ENCODE peak calls at places on chromosomes 12 and 14, in five cellular contexts. J is lower lobe of right lung, G is left ventricle myocardium inferior, D is stomach, W is HCT116. E is an unnamed sample.

GRCh38 chr12:62214847-62215246 is 45.4 kb upstream of the USP15 start:
- DNase-seq in J (no peak), G (no peak), D (no peak), W (no peak), E (no peak)

GRCh38 chr12:120292661-120293531 is at the start of gene RNU4-1:
- DNase-seq in J (peak; percentile 55), G (peak; percentile 45), D (peak; percentile 78), W (peak; percentile 99), E (peak; percentile 86)

GRCh38 chr12:54593135-54593534 is 4.7 kb upstream of the PPP1R1A start:
- DNase-seq in J (no peak), G (no peak), D (no peak), W (no peak), E (no peak)

GRCh38 chr14:99619873-99620834 is 16.1 kb upstream of the CCDC85C start:
- DNase-seq in J (no peak), G (no peak), D (no peak), W (no peak), E (no peak)

GRCh38 chr12:75706786-75707605 is 195.6 kb upstream of the KRR1 start:
- DNase-seq in J (no peak), G (no peak), D (no peak), W (no peak), E (no peak)

GRCh38 chr14:59925797-59926196 is 5.9 kb downstream of the LRRC9 start:
- DNase-seq in J (no peak), G (no peak), D (no peak), W (no peak), E (no peak)

GRCh38 chr12:27981874-27982273 is 9.3 kb upstream of the PTHLH start:
- DNase-seq in J (no peak), G (no peak), D (no peak), W (no peak), E (no peak)

GRCh38 chr12:84131076-84131475 is 781.5 kb downstream of the SLC6A15 start:
- DNase-seq in J (no peak), G (no peak), D (no peak), W (no peak), E (no peak)

GRCh38 chr12:68227356-68227755 is 1.7 kb upstream of the IL26 start:
- DNase-seq in J (no peak), G (no peak), D (no peak), W (no peak), E (no peak)

GRCh38 chr12:41846718-41847117 is 298.0 kb downstream of the GXYLT1 start:
- DNase-seq in J (no peak), G (no peak), D (no peak), W (no peak), E (no peak)

GRCh38 chr12:120849765-120850164 is 54.4 kb downstream of the SPPL3 start:
- DNase-seq in J (no peak), G (no peak), D (no peak), W (no peak), E (peak; percentile 25)

GRCh38 chr14:58944226-58944769 is 244.2 kb upstream of the DAAM1 start:
- DNase-seq in J (no peak), G (no peak), D (no peak), W (no peak), E (peak; percentile 87)

GRCh38 chr12:15778126-15778525 is 11.1 kb downstream of the EPS8 start:
- DNase-seq in J (no peak), G (no peak), D (no peak), W (no peak), E (no peak)

GRCh38 chr12:2243275-2243674 is 190.5 kb downstream of the CACNA1C start:
- DNase-seq in J (no peak), G (no peak), D (no peak), W (no peak), E (no peak)

GRCh38 chr12:8844665-8845064 is 22.2 kb downstream of the A2ML1 start:
- DNase-seq in J (no peak), G (peak; percentile 74), D (peak; percentile 57), W (no peak), E (peak; percentile 71)

GRCh38 chr14:22010532-22011242 is 337.1 kb upstream of the OR4E1 start:
- DNase-seq in J (no peak), G (no peak), D (no peak), W (no peak), E (no peak)

GRCh38 chr12:65823481-65824313 is 586 bp upstream of the HMGA2 start:
- DNase-seq in J (peak; percentile 46), G (no peak), D (peak; percentile 70), W (peak; percentile 74), E (peak; percentile 38)

GRCh38 chr14:56581041-56581727 is 1.6 kb downstream of the TMEM260 start:
- DNase-seq in J (no peak), G (no peak), D (no peak), W (no peak), E (no peak)

GRCh38 chr14:101027966-101028365 is 124.4 kb upstream of the RTL1 start:
- DNase-seq in J (no peak), G (no peak), D (no peak), W (no peak), E (no peak)

GRCh38 chr12:5960783-5961182 is 15.7 kb upstream of the ANO2 start:
- DNase-seq in J (no peak), G (no peak), D (no peak), W (no peak), E (no peak)

GRCh38 chr14:89827260-89827659 is 127.3 kb downstream of the EFCAB11 start:
- DNase-seq in J (no peak), G (no peak), D (no peak), W (no peak), E (no peak)

GRCh38 chr12:101875112-101875961 is 2.0 kb upstream of the DRAM1 start:
- DNase-seq in J (no peak), G (no peak), D (no peak), W (no peak), E (no peak)

GRCh38 chr12:44875417-44875953 is 630 bp downstream of the NELL2 start:
- DNase-seq in J (no peak), G (no peak), D (no peak), W (no peak), E (peak; percentile 6)

GRCh38 chr14:99524804-99525698 is 43.8 kb downstream of the CCNK start:
- DNase-seq in J (no peak), G (peak; percentile 13), D (peak; percentile 60), W (no peak), E (no peak)

GRCh38 chr14:60151715-60152114 is 13.5 kb downstream of the DHRS7 start:
- DNase-seq in J (peak; percentile 86), G (peak; percentile 62), D (peak; percentile 59), W (no peak), E (peak; percentile 38)

GRCh38 chr12:22117551-22117950 is 71.5 kb downstream of the CMAS start:
- DNase-seq in J (no peak), G (no peak), D (no peak), W (no peak), E (no peak)

GRCh38 chr12:32836710-32837109 is 59.9 kb downstream of the PKP2 start:
- DNase-seq in J (no peak), G (no peak), D (no peak), W (no peak), E (no peak)

GRCh38 chr12:32837974-32838373 is 58.6 kb downstream of the PKP2 start:
- DNase-seq in J (no peak), G (no peak), D (no peak), W (no peak), E (no peak)

GRCh38 chr12:32828552-32828951 is 68.0 kb downstream of the PKP2 start:
- DNase-seq in J (no peak), G (no peak), D (no peak), W (no peak), E (no peak)

GRCh38 chr12:32839828-32840227 is 56.7 kb downstream of the PKP2 start:
- DNase-seq in J (no peak), G (no peak), D (no peak), W (no peak), E (no peak)

DNA sequence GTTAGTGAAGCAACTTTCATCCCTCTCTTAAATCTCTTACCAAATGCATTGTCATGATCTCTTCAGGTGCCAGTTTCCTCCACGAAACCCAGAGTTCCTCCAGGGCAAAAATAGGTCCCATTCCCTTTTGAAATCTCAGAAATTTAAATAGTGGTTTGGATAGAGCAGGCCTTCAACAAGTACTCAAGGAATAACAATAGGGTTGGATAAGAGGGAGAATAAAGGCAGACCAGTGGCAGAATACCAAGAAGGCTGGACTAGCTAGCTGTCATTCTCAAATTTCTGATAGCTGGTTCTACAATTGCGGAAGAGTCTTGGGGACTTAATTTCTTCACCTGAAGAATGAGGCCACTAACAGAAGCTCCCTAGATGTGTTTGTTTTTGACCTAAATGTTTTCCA is 62.5 kb downstream of the PKP2 start:
- DNase-seq in J (no peak), G (no peak), D (no peak), W (no peak), E (no peak)
- H3K4me1 ChIP-seq in J (no peaks in the 10 kb centered on the region), G (peaks cover 34% of the 10 kb centered on the region), D (peaks cover 22% of the 10 kb centered on the region), W (peaks cover 10% of the 10 kb centered on the region), E (no peaks in the 10 kb centered on the region)

DNA sequence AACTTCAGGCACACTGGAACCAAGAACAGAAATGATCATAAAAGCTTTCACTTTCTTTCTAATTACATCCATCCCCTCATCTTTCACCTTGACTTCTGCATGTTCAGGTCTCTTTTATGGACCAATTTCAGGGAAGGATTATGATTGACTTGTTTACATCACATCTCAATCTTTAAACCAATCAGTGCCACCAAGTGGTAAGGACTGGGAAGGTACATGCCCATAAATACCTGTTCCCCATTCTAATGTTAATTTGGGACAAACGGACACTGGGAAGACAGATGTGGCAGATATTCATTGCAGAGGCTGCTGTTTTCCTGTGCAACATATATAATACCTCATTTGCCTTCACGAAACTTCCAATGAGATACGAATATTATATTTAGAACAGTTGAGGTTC is 978.1 kb downstream of the GALC start:
- DNase-seq in J (no peak), G (no peak), D (no peak), W (no peak), E (no peak)
- TF ChIP-seq CTCF in J (no peak), G (no peak), D (no peak), W (no peak), E (peak; percentile 18)

DNA sequence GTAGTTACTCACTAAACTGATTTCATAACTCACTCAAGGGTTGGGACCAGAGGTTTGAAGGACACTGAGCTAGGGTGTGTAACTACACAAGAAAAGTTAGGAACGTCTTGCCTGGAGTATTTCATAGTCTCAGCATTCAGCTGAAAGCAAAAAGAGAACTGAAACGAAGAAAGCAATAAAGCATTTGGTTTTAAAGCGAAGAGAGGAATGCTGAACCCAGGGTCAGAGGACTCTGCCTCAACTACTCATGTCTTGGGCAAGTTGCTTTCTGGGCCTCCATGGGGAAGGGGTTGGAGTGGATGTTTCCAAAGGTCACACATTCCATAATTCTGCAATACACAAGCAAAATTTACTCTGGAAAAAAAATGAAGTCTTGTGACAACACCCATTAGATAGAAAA is 1.4 kb downstream of the GNS start:
- DNase-seq in J (no peak), G (no peak), D (no peak), W (no peak), E (no peak)
- H3K9me3 ChIP-seq in J (no peaks in the 10 kb centered on the region), G (no peaks in the 10 kb centered on the region), D (no peaks in the 10 kb centered on the region), W (no peaks in the 10 kb centered on the region), E (no peaks in the 10 kb centered on the region)

DNA sequence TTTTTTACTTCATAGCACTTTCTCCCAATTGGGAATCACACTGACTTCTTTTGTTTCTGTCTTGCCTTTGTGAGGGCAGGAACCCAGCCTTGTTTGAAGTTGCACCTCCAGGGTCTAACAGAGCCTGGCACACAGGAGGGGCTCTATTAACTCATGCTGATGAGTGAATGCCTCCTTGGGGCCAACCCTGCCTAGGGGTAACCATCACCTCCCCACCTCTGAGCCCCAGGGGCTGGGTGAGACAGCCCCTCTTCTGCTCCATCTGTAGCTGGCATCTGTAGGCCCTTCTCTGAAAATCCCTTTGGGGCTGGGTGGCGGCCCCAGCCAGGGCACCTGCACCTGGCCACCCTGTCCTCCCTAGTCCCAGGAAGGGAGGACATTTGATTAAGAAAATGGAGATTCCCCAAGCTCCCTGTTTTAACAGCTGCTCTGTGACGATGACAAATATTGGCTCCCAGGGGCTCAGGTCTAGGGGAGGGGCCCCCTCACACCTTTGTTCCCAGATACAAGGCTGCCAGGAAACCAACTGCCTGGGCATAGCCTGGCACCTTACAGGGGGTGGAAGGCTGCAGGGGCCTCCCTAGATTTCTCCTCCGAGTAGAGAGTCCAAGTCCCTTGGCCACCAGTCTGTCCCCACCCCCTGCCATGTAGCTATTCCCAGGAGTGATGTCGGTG is 11.8 kb downstream of the TAMALIN start:
- DNase-seq in J (no peak), G (no peak), D (no peak), W (no peak), E (no peak)
- H3K4me1 ChIP-seq in J (peaks cover 21% of the 10 kb centered on the region), G (peaks cover 16% of the 10 kb centered on the region), D (peaks cover 12% of the 10 kb centered on the region), W (peaks cover 29% of the 10 kb centered on the region), E (peaks cover 33% of the 10 kb centered on the region)

E was measured in body of pancreas.